ENCODE peak calls at places on chromosome 4, in nine cellular contexts. H, Y, R, S, K, U, G, T and D are unnamed samples.
A peak's percentile ranks its signal among the peaks of the same experiment; 100 is the strongest.

GRCh38 chr4:108359936-108360681 is 191.4 kb upstream of the LEF1 start:
- DNase-seq in H (no peak), Y (no peak), R (no peak), S (no peak), K (no peak), U (no peak), G (no peak), T (no peak), D (no peak)

GRCh38 chr4:186669159-186669720 is 54.4 kb downstream of the FAT1 start:
- DNase-seq in H (peak; percentile 50), Y (no peak), R (no peak), S (peak; percentile 27), K (no peak), U (no peak), G (peak; percentile 74), T (peak; percentile 50), D (no peak)

GRCh38 chr4:122963222-122963621 is 40.8 kb upstream of the NUDT6 start:
- DNase-seq in H (no peak), Y (no peak), R (no peak), S (no peak), K (no peak), U (no peak), G (no peak), T (no peak), D (peak; percentile 64)

GRCh38 chr4:46804781-46805413 is 104.1 kb downstream of the COX7B2 start:
- DNase-seq in H (no peak), Y (no peak), R (no peak), S (no peak), K (no peak), U (no peak), G (no peak), T (no peak), D (no peak)

GRCh38 chr4:42172391-42172790 is 19.9 kb upstream of the BEND4 start:
- DNase-seq in H (no peak), Y (no peak), R (no peak), S (no peak), K (no peak), U (no peak), G (no peak), T (no peak), D (no peak)

GRCh38 chr4:124938836-124939235 is 226.3 kb upstream of the ANKRD50 start:
- DNase-seq in H (no peak), Y (no peak), R (no peak), S (no peak), K (no peak), U (no peak), G (no peak), T (no peak), D (no peak)

GRCh38 chr4:860561-860960 is 34.6 kb upstream of the CPLX1 start:
- DNase-seq in H (no peak), Y (no peak), R (no peak), S (no peak), K (no peak), U (no peak), G (no peak), T (no peak), D (no peak)

GRCh38 chr4:186839122-186840037 is 115.7 kb upstream of the FAT1 start:
- DNase-seq in H (no peak), Y (no peak), R (no peak), S (peak; percentile 84), K (no peak), U (no peak), G (peak; percentile 69), T (no peak), D (no peak)

GRCh38 chr4:89724716-89725115 is 112.2 kb downstream of the SNCA start:
- DNase-seq in H (no peak), Y (no peak), R (no peak), S (peak; percentile 66), K (no peak), U (no peak), G (no peak), T (no peak), D (no peak)

GRCh38 chr4:10276152-10276551 is 159.6 kb upstream of the WDR1 start:
- DNase-seq in H (no peak), Y (no peak), R (no peak), S (no peak), K (no peak), U (no peak), G (no peak), T (no peak), D (no peak)

GRCh38 chr4:183436417-183436816 is 8.0 kb upstream of the CDKN2AIP start:
- DNase-seq in H (no peak), Y (no peak), R (no peak), S (no peak), K (no peak), U (no peak), G (no peak), T (no peak), D (no peak)

GRCh38 chr4:106502106-106502699 is 133.6 kb upstream of the GIMD1 start:
- DNase-seq in H (peak; percentile 58), Y (peak; percentile 41), R (no peak), S (peak; percentile 66), K (peak; percentile 64), U (peak; percentile 39), G (no peak), T (peak; percentile 6), D (peak; percentile 6)

GRCh38 chr4:128812360-128812958 is 3.0 kb downstream of the JADE1 start:
- DNase-seq in H (peak; percentile 76), Y (no peak), R (peak; percentile 81), S (peak; percentile 68), K (peak; percentile 35), U (peak; percentile 42), G (peak; percentile 81), T (peak; percentile 23), D (no peak)

GRCh38 chr4:114043116-114043515 is 63.7 kb upstream of the ARSJ start:
- DNase-seq in H (no peak), Y (no peak), R (no peak), S (peak; percentile 90), K (no peak), U (no peak), G (no peak), T (no peak), D (no peak)

GRCh38 chr4:24471623-24472510 is 112.5 kb downstream of the DHX15 start:
- DNase-seq in H (no peak), Y (peak; percentile 10), R (no peak), S (no peak), K (no peak), U (no peak), G (peak; percentile 71), T (peak; percentile 6), D (no peak)

GRCh38 chr4:156901871-156902270 is 69.7 kb downstream of the PDGFC start:
- DNase-seq in H (no peak), Y (no peak), R (no peak), S (no peak), K (no peak), U (no peak), G (no peak), T (no peak), D (no peak)

GRCh38 chr4:53721276-53721675 is 130.0 kb upstream of the LNX1 start:
- DNase-seq in H (no peak), Y (no peak), R (no peak), S (no peak), K (no peak), U (no peak), G (no peak), T (no peak), D (no peak)

GRCh38 chr4:115090483-115091075 is 22.8 kb downstream of the NDST4 start:
- DNase-seq in H (peak; percentile 24), Y (no peak), R (no peak), S (peak; percentile 1), K (no peak), U (no peak), G (no peak), T (no peak), D (no peak)
- TF ChIP-seq CTCF in H (peak; percentile 53), Y (peak; percentile 57), R (no peak), S (peak; percentile 34), K (peak; percentile 38), U (no peak), G (peak; percentile 26), T (peak; percentile 46), D (no peak)

GRCh38 chr4:61068025-61068424 is 132.1 kb upstream of the ADGRL3 start:
- DNase-seq in H (no peak), Y (no peak), R (no peak), S (no peak), K (no peak), U (no peak), G (no peak), T (no peak), D (no peak)

GRCh38 chr4:61064636-61065035 is 135.5 kb upstream of the ADGRL3 start:
- DNase-seq in H (no peak), Y (no peak), R (no peak), S (no peak), K (no peak), U (no peak), G (no peak), T (no peak), D (no peak)

GRCh38 chr4:61070269-61070668 is 129.9 kb upstream of the ADGRL3 start:
- DNase-seq in H (no peak), Y (no peak), R (no peak), S (no peak), K (no peak), U (no peak), G (no peak), T (no peak), D (no peak)

GRCh38 chr4:61068745-61069144 is 131.4 kb upstream of the ADGRL3 start:
- DNase-seq in H (no peak), Y (no peak), R (no peak), S (no peak), K (no peak), U (no peak), G (no peak), T (no peak), D (no peak)
- H3K27ac ChIP-seq in H (no peak overlapping the region), Y (no peak overlapping the region), R (no peak overlapping the region), S (no peak overlapping the region), K (no peak overlapping the region), U (no peak overlapping the region), G (no peak overlapping the region), T (no peak overlapping the region), D (no peak overlapping the region)

DNA sequence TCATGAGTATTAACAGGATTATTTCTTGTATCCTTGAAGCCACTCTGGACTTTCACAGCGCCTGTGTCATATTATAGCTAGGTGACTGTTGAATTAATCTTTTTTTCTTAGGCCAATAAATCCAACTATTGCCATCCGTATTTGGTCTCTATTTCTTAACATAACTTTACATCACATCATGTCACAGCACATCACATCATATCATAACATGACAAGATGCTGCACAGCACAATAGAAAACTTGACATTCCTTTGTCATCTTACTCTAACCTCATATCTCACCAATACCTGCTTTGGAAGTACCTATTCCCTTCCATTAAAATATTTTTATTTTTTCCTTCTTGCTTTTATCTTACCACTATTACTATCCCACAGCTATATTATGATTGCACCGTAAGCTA is 1480.8 kb downstream of the TECRL start:
- DNase-seq in H (no peak), Y (no peak), R (no peak), S (no peak), K (no peak), U (no peak), G (no peak), T (no peak), D (no peak)
- TF ChIP-seq POLR2AphosphoS5 in H (no peak), Y (no peak), R (no peak), S (no peak), K (no peak), U (no peak), G (no peak), T (no peak), D (no peak)

DNA sequence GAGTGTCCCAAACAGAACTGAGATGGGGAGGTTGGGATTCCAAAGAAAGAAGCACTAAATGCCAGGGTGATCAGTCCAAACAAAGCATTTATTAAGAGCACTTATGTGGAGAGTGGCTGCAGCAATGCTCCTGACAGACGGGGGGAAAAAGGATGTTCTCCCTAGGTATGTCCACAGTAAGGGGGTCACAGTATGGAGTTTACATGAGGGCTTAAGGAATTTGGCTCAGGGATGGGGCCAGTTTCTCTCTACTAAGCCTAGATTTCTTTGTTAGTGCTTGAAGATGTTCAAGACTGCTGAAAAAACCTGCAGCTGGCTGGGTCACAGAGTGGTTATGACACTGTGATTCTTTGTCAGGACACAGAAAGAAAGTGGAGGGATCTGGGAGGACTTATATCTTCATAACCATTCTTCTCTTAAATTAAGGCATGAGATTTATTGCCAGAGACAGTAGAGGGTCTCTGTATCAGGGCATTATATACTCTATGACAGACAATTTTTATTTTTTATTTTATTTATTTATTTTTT is 1468.0 kb downstream of the C4orf33 start:
- DNase-seq in H (no peak), Y (no peak), R (no peak), S (no peak), K (no peak), U (no peak), G (no peak), T (no peak), D (no peak)
- TF ChIP-seq CTCF in H (no peak), Y (no peak), R (no peak), S (no peak), K (no peak), U (no peak), G (no peak), T (no peak), D (no peak)